ENCODE peak calls at places on chromosomes 6 and 20, in six cellular contexts. H, P, F, E, K and O are unnamed samples.
A peak's percentile ranks its signal among the peaks of the same experiment; 100 is the strongest.

GRCh38 chr6:130041594-130041993 is 23.2 kb downstream of the L3MBTL3 start:
- DNase-seq in K (no peak), H (no peak), P (no peak), E (no peak), F (no peak), O (no peak)

GRCh38 chr6:151239603-151240035 is at the start of gene AKAP12:
- DNase-seq in F (peak; percentile 89), K (peak; percentile 69), P (peak; percentile 31), E (peak; percentile 20), H (no peak), O (no peak)

GRCh38 chr6:116667620-116668019 is 946 bp downstream of the ZUP1 start:
- DNase-seq in E (no peak), F (no peak), P (no peak), K (no peak), H (no peak), O (no peak)

GRCh38 chr6:33211136-33211535 is 2.8 kb downstream of the RING1 start:
- DNase-seq in F (no peak), K (no peak), E (no peak), H (no peak), P (no peak), O (no peak)

GRCh38 chr20:4949833-4950178 is 51.5 kb downstream of the SLC23A2 start:
- DNase-seq in P (no peak), F (no peak), H (no peak), E (peak; percentile 33), K (peak; percentile 58), O (no peak)

GRCh38 chr20:3980260-3981131 is 34.9 kb downstream of the RNF24 start:
- DNase-seq in E (no peak), K (peak; percentile 47), F (no peak), P (peak; percentile 19), H (no peak), O (peak; percentile 4)

GRCh38 chr6:43621078-43621835 is 7.8 kb downstream of the GTPBP2 start:
- DNase-seq in H (no peak), K (no peak), E (no peak), P (no peak), F (no peak), O (no peak)

GRCh38 chr20:5150226-5151076 is 23.6 kb downstream of the CDS2 start:
- DNase-seq in E (peak; percentile 27), K (peak; percentile 60), F (no peak), H (no peak), P (peak; percentile 25), O (no peak)

GRCh38 chr6:21885532-21886089 is 292.1 kb downstream of the SOX4 start:
- DNase-seq in F (peak; percentile 74), E (peak; percentile 28), P (peak; percentile 50), K (peak; percentile 96), H (peak; percentile 41), O (no peak)

GRCh38 chr6:1840491-1841121 is 230.9 kb downstream of the FOXC1 start:
- DNase-seq in H (no peak), P (no peak), E (no peak), K (no peak), F (no peak), O (no peak)
- H3K27ac ChIP-seq in H (no peak overlapping the region), P (no peak overlapping the region), E (no peak overlapping the region), K (no peak overlapping the region), F (no peak overlapping the region), O (no peak overlapping the region)

GRCh38 chr6:136551103-136551502 is 881 bp upstream of the MAP7 start:
- DNase-seq in F (no peak), E (no peak), H (no peak), K (no peak), P (no peak), O (no peak)
- H3K27ac ChIP-seq in F (no peak overlapping the region), E (peak overlapping the region; percentile 66), H (no peak overlapping the region), K (no peak overlapping the region), P (no peak overlapping the region), O (no peak overlapping the region)

DNA sequence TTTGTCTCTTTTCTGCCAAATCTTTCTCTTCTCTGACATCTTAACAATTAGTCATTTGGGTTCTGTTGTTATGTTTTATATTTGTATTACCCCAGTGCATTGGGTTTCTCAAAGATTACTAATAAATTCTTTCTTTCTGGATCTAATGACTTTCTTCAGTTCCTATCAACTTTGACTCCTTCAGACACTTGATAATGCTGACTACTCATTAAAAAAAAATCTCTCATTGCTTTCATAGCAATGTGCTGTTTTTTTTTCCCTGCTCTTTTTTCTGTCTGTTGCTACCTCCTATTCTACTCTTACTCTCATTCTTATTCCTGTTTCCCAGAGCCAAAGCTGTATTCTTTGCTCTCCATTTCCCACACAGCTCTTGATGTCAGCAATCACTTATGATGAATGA is 81.3 kb upstream of the MAP3K7 start:
- DNase-seq in E (no peak), F (no peak), P (no peak), K (no peak), H (no peak), O (no peak)
- H3K27ac ChIP-seq in E (no peak overlapping the region), F (no peak overlapping the region), P (no peak overlapping the region), K (no peak overlapping the region), H (no peak overlapping the region), O (no peak overlapping the region)

DNA sequence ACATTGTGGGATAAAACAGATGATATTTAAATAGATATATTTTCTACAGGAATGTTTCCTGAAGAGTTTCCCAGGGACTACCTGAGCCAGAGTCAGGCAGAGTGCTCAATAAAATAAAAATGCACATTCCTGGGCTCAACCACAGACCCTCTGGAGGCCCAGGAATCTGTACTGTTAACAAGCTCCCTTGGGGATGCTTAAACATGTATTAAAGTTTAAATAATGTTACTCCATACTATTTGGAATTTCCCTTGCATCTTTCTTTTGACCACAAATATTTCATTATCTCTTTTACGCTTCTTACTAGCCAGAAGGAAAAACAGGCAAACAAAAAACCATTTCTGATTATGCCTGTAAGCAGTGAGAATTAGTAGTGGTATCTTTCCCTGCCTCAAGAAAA is 42.3 kb downstream of the GPR63 start:
- DNase-seq in F (no peak), K (peak; percentile 56), H (no peak), P (no peak), E (no peak), O (no peak)
- H3K27ac ChIP-seq in F (no peak overlapping the region), K (no peak overlapping the region), H (no peak overlapping the region), P (no peak overlapping the region), E (no peak overlapping the region), O (no peak overlapping the region)

DNA sequence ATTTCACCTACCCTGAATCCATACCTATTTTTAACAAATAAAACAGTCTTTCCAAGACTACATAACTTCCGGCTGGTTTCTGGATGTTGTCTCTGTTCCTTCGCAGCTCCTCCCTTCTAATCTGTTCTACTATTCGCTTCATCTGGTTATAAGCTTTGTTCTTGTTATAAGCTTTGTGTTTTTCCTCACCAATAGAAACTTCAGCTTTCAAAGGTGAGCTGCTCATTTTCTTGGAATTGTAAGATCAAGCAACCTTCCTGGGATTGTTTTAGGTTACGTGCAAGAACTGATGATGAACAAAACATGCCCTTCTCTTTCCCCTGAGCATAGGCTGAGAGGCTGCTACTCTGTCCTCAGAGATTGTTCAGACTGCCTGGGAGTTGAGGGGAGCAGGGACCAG is 2.1 kb downstream of the GFOD1 start:
- DNase-seq in E (no peak), F (no peak), H (no peak), K (no peak), P (no peak), O (no peak)
- H3K27ac ChIP-seq in E (no peak overlapping the region), F (peak overlapping the region; percentile 98), H (no peak overlapping the region), K (no peak overlapping the region), P (peak overlapping the region; percentile 97), O (no peak overlapping the region)

GRCh38 chr6:103723438-103723837 is 1136.3 kb downstream of the HACE1 start:
- DNase-seq in K (no peak), E (no peak), H (no peak), F (no peak), P (no peak), O (no peak)
- H3K27ac ChIP-seq in K (no peak overlapping the region), E (no peak overlapping the region), H (no peak overlapping the region), F (no peak overlapping the region), P (no peak overlapping the region), O (no peak overlapping the region)

GRCh38 chr20:34628026-34628425 is 48.9 kb downstream of the PIGU start:
- DNase-seq in F (no peak), K (no peak), P (no peak), H (no peak), E (no peak), O (no peak)
- H3K27ac ChIP-seq in F (no peak overlapping the region), K (no peak overlapping the region), P (peak overlapping the region; percentile 83), H (no peak overlapping the region), E (peak overlapping the region; percentile 4), O (no peak overlapping the region)

GRCh38 chr6:167559675-167560479 is 235.0 kb downstream of the TTLL2 start:
- DNase-seq in P (no peak), E (peak; percentile 49), K (no peak), H (no peak), F (peak; percentile 64), O (no peak)
- H3K27ac ChIP-seq in P (no peak overlapping the region), E (no peak overlapping the region), K (no peak overlapping the region), H (no peak overlapping the region), F (no peak overlapping the region), O (no peak overlapping the region)

GRCh38 chr20:49346682-49347081 is 68.8 kb upstream of the ZNFX1 start:
- DNase-seq in P (no peak), K (no peak), E (no peak), H (no peak), F (no peak), O (no peak)

GRCh38 chr20:49343246-49343645 is 65.4 kb upstream of the ZNFX1 start:
- DNase-seq in H (no peak), P (no peak), E (no peak), F (no peak), K (no peak), O (no peak)

GRCh38 chr20:49344140-49344539 is 66.3 kb upstream of the ZNFX1 start:
- DNase-seq in F (no peak), P (no peak), H (no peak), E (no peak), K (no peak), O (no peak)

GRCh38 chr20:49345538-49345937 is 67.7 kb upstream of the ZNFX1 start:
- DNase-seq in H (no peak), K (peak; percentile 79), E (no peak), F (peak; percentile 75), P (peak; percentile 74), O (no peak)

DNA sequence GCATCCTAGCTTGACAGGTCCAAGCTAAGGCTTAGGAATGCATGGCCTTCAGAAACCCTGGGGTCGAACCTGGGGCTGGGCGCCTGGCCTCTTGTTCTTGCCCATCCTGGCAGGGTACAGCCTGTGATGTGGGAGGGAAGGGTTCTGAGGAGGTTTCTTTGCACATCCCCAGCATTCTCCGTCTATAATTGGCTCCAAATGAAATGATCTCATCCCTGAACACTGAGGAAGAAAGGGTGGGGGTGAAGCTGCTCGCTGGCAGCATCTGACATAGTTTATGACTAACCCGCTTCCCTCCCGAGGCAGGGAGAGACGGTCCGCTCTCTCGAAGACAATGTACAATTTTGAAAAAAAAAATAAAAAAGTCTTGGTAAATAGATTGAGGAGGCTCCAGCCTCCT is 67.1 kb upstream of the ZNFX1 start:
- DNase-seq in H (peak; percentile 43), P (peak; percentile 67), F (peak; percentile 90), E (peak; percentile 21), K (peak; percentile 95), O (no peak)
- H3K27ac ChIP-seq in H (no peak overlapping the region), P (peak overlapping the region; percentile 89), F (peak overlapping the region; percentile 89), E (no peak overlapping the region), K (peak overlapping the region; percentile 93), O (no peak overlapping the region)